ENCODE peak calls at places on chromosomes 5 and 9, in eight cellular contexts. C, M, I, S, B, X, W and Y are unnamed samples.

GRCh38 chr9:88880194-88880593 is 111.1 kb upstream of the S1PR3 start:
- DNase-seq in S (no peak), X (no peak), W (no peak), I (no peak), M (no peak), B (no peak), C (no peak), Y (no peak)

GRCh38 chr5:98095072-98095471 is 678.4 kb upstream of the RGMB start:
- DNase-seq in W (no peak), X (no peak), I (no peak), B (no peak), S (no peak), M (no peak), C (no peak), Y (no peak)

GRCh38 chr5:115788440-115788839 is 28.0 kb downstream of the CDO1 start:
- DNase-seq in M (no peak), W (no peak), C (no peak), I (no peak), B (no peak), X (no peak), S (no peak), Y (no peak)

GRCh38 chr9:35380016-35380415 is 109.9 kb upstream of the RUSC2 start:
- DNase-seq in X (no peak), B (no peak), W (no peak), C (no peak), I (no peak), M (no peak), S (no peak), Y (no peak)

GRCh38 chr9:129666575-129666974 is 1.1 kb downstream of the PRRX2 start:
- DNase-seq in S (no peak), C (no peak), W (peak; percentile 31), M (no peak), X (no peak), B (no peak), I (no peak), Y (no peak)

GRCh38 chr5:128271859-128272446 is 188.4 kb downstream of the SLC12A2 start:
- DNase-seq in X (no peak), S (peak; percentile 89), W (no peak), B (no peak), M (no peak), C (no peak), I (no peak), Y (no peak)

GRCh38 chr9:114350636-114351396 is 21.1 kb downstream of the ORM2 start:
- DNase-seq in X (no peak), M (no peak), W (no peak), B (no peak), S (no peak), C (no peak), I (no peak), Y (no peak)

GRCh38 chr9:113616716-113617496 is 153.4 kb downstream of the RGS3 start:
- DNase-seq in S (no peak), X (no peak), B (no peak), C (no peak), I (no peak), M (no peak), W (no peak), Y (no peak)

GRCh38 chr5:135127604-135128240 is 93.7 kb upstream of the PITX1 start:
- DNase-seq in X (no peak), C (peak; percentile 60), W (no peak), M (no peak), B (no peak), I (no peak), S (peak; percentile 59), Y (no peak)

GRCh38 chr5:161686149-161686548 is 628 bp downstream of the GABRA6 start:
- DNase-seq in X (no peak), I (no peak), B (no peak), W (no peak), S (no peak), C (no peak), M (no peak), Y (no peak)

GRCh38 chr9:70031141-70031545 is 12.5 kb upstream of the MAMDC2 start:
- DNase-seq in C (no peak), X (no peak), I (no peak), W (no peak), M (no peak), S (no peak), B (no peak), Y (no peak)

GRCh38 chr9:114434878-114435311 is 47.1 kb upstream of the AKNA start:
- DNase-seq in W (no peak), I (no peak), M (peak; percentile 32), C (peak; percentile 64), S (peak; percentile 62), B (peak; percentile 10), X (peak; percentile 53), Y (no peak)

GRCh38 chr9:92196909-92197308 is 81.7 kb upstream of the SPTLC1 start:
- DNase-seq in C (peak; percentile 5), B (no peak), W (no peak), I (no peak), M (no peak), S (peak; percentile 46), X (no peak), Y (no peak)

GRCh38 chr5:139120521-139120920 is 77.6 kb downstream of the SIL1 start:
- DNase-seq in C (no peak), X (no peak), B (no peak), I (no peak), W (no peak), M (no peak), S (no peak), Y (no peak)

GRCh38 chr9:36788534-36788933 is 215.8 kb downstream of the MELK start:
- DNase-seq in W (peak; percentile 44), S (no peak), C (peak; percentile 29), I (no peak), X (no peak), B (no peak), M (no peak), Y (no peak)
- TF ChIP-seq CTCF in W (peak; percentile 62), S (peak; percentile 60), C (peak; percentile 14), I (no peak), X (no peak), B (no peak), M (no peak), Y (peak; percentile 50)

GRCh38 chr5:155759252-155759651 is 567.7 kb upstream of the SGCD start:
- DNase-seq in S (no peak), X (no peak), M (no peak), I (no peak), C (no peak), W (no peak), B (no peak), Y (no peak)

GRCh38 chr5:155767480-155767879 is 559.5 kb upstream of the SGCD start:
- DNase-seq in M (no peak), C (no peak), X (no peak), B (no peak), S (no peak), W (no peak), I (no peak), Y (no peak)

GRCh38 chr5:155759984-155760383 is 567.0 kb upstream of the SGCD start:
- DNase-seq in X (no peak), W (no peak), C (no peak), B (no peak), M (no peak), S (no peak), I (no peak), Y (no peak)

DNA sequence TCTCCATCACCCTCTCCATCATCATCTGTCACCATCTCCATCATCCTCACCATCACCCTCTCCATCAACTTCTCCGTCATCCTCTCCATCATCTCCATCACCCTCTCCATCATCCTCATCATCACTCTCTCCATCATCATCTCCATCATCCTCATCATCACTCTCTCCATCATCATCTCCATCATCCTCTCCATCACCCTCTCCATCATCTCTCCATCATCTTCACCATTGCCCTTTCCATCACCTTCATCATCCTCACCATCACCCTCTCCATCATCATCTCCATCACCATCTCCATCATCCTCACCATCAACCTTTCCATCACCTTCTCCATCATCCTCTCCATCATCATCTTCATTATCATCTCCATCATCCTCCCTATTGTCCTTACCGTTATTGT is 565.5 kb upstream of the SGCD start:
- DNase-seq in M (no peak), I (no peak), X (no peak), W (no peak), C (no peak), B (no peak), S (no peak), Y (no peak)
- TF ChIP-seq CTCF in M (no peak), I (no peak), X (no peak), W (no peak), C (no peak), B (no peak), S (no peak), Y (no peak)

GRCh38 chr5:64344501-64344900 is 161.3 kb upstream of the RGS7BP start:
- DNase-seq in C (no peak), S (no peak), M (no peak), X (no peak), I (no peak), B (no peak), W (no peak), Y (no peak)

GRCh38 chr5:64341340-64341739 is 164.5 kb upstream of the RGS7BP start:
- DNase-seq in W (no peak), I (no peak), X (no peak), M (no peak), C (no peak), S (no peak), B (no peak), Y (no peak)

GRCh38 chr5:64347308-64347707 is 158.5 kb upstream of the RGS7BP start:
- DNase-seq in B (no peak), I (no peak), W (no peak), X (no peak), S (peak; percentile 8), M (no peak), C (no peak), Y (no peak)
- TF ChIP-seq CTCF in B (no peak), I (no peak), W (no peak), X (no peak), S (no peak), M (no peak), C (no peak), Y (no peak)

GRCh38 chr5:159052282-159053011 is 47.3 kb downstream of the EBF1 start:
- DNase-seq in M (no peak), X (no peak), C (no peak), S (no peak), I (no peak), B (no peak), W (peak; percentile 43), Y (no peak)

GRCh38 chr5:159048298-159048697 is 51.4 kb downstream of the EBF1 start:
- DNase-seq in I (no peak), X (no peak), B (no peak), W (no peak), C (no peak), S (no peak), M (no peak), Y (no peak)

GRCh38 chr5:159051431-159052281 is 48.1 kb downstream of the EBF1 start:
- DNase-seq in I (no peak), B (peak; percentile 21), X (no peak), S (peak; percentile 43), C (no peak), W (peak; percentile 66), M (peak; percentile 13), Y (peak; percentile 42)

GRCh38 chr5:159050408-159051091 is 49.2 kb downstream of the EBF1 start:
- DNase-seq in I (no peak), C (no peak), S (peak; percentile 68), B (no peak), X (no peak), W (peak; percentile 25), M (no peak), Y (no peak)

DNA sequence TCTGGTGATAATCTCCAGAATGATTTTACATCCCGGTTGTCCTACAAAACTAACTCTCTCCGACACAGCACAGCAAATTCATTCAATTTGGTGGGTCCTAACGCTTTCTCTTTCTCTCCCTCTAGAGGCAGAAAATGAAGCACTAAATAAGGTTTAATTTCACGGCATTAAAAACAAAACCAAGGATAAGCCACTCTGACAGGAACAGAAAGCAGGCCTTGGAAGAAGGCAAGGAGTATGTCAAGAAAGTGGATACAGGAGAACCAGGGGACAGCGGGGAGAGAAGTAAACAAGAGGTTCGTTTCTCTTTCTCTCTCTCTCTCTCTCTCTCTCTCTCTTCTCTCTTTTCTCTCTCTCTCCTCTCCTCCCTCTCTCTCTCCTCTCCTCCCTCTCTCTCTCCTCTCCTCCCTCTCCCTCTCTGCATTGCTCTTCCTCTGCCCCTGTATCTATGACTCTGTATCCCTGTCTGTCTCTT is 49.8 kb downstream of the EBF1 start:
- DNase-seq in M (no peak), X (no peak), I (no peak), S (peak; percentile 81), B (no peak), C (no peak), W (no peak), Y (no peak)
- TF ChIP-seq CTCF in M (no peak), X (no peak), I (no peak), S (peak; percentile 56), B (no peak), C (no peak), W (no peak), Y (peak; percentile 40)